ENCODE peak calls at places on chromosomes 13 and 19, in five cellular contexts. E, A, X, M and U are unnamed samples.

GRCh38 chr13:28637714-28638355 is 21.1 kb upstream of the POMP start:
- DNase-seq in A (no peak), M (no peak), E (no peak), X (no peak), U (no peak)

GRCh38 chr19:18915639-18916038 is 3.5 kb downstream of the COPE start:
- DNase-seq in A (peak; percentile 55), X (no peak), E (peak; percentile 78), M (no peak), U (no peak)

GRCh38 chr13:94553766-94554165 is 42.2 kb downstream of the TGDS start:
- DNase-seq in E (no peak), X (no peak), M (no peak), A (no peak), U (no peak)

GRCh38 chr19:52923782-52924593 is 760 bp upstream of the ZNF888 start:
- DNase-seq in A (peak; percentile 59), M (peak; percentile 61), E (no peak), X (no peak), U (no peak)

GRCh38 chr19:17834350-17835181 is 13.2 kb downstream of the JAK3 start:
- DNase-seq in M (no peak), A (no peak), E (no peak), X (no peak), U (no peak)

GRCh38 chr19:1882089-1882785 is 3.1 kb downstream of the ABHD17A start:
- DNase-seq in M (no peak), A (no peak), X (no peak), E (peak; percentile 39), U (no peak)

GRCh38 chr19:912181-913079 is 589 bp downstream of the R3HDM4 start:
- DNase-seq in M (no peak), A (no peak), E (peak; percentile 61), X (no peak), U (peak; percentile 55)

GRCh38 chr13:73767191-73767741 is 366.9 kb downstream of the KLF12 start:
- DNase-seq in M (no peak), X (peak; percentile 68), A (no peak), E (no peak), U (no peak)

GRCh38 chr13:36919833-36920611 is at the start of gene SMAD9:
- DNase-seq in E (no peak), M (peak; percentile 27), X (peak; percentile 57), A (peak; percentile 48), U (peak; percentile 48)

GRCh38 chr13:50444726-50445125 is 398.8 kb downstream of the DLEU7 start:
- DNase-seq in A (no peak), E (no peak), X (no peak), M (no peak), U (no peak)

GRCh38 chr19:43622956-43623355 is 3.5 kb upstream of the ZNF428 start:
- DNase-seq in X (no peak), M (no peak), E (no peak), A (no peak), U (no peak)

GRCh38 chr19:18373892-18374629 is 11.9 kb upstream of the GDF15 start:
- DNase-seq in X (no peak), M (peak; percentile 94), E (peak; percentile 49), A (peak; percentile 90), U (peak; percentile 86)

GRCh38 chr13:59178344-59178743 is 985.4 kb downstream of the DIAPH3 start:
- DNase-seq in E (no peak), X (no peak), A (peak; percentile 2), M (no peak), U (no peak)

GRCh38 chr13:51549593-51549992 is 34.7 kb upstream of the WDFY2 start:
- DNase-seq in M (no peak), A (no peak), X (no peak), E (no peak), U (no peak)

GRCh38 chr13:93147293-93147645 is 79.3 kb upstream of the GPC6 start:
- DNase-seq in M (no peak), X (no peak), E (no peak), A (no peak), U (no peak)

GRCh38 chr13:26713341-26713740 is 47.2 kb downstream of the GPR12 start:
- DNase-seq in E (no peak), M (no peak), X (no peak), A (no peak), U (no peak)

GRCh38 chr13:101654916-101655315 is 202.4 kb downstream of the ITGBL1 start:
- DNase-seq in X (no peak), E (no peak), A (no peak), M (no peak), U (no peak)

GRCh38 chr13:30900952-30901749 is 4.9 kb upstream of the MEDAG start:
- DNase-seq in E (no peak), X (no peak), A (no peak), M (no peak), U (no peak)

GRCh38 chr19:3816566-3817218 is 30.5 kb upstream of the MATK start:
- DNase-seq in E (peak; percentile 14), X (no peak), M (no peak), A (no peak), U (no peak)

GRCh38 chr19:47730521-47730889 is 14.8 kb upstream of the NOP53 start:
- DNase-seq in E (no peak), M (no peak), A (no peak), X (no peak), U (no peak)

GRCh38 chr19:51462681-51463080 is 4.4 kb upstream of the SIGLEC8 start:
- DNase-seq in A (no peak), M (no peak), E (no peak), X (no peak), U (no peak)

GRCh38 chr19:45785097-45785496 is 2.8 kb upstream of the DMPK start:
- DNase-seq in E (no peak), M (no peak), A (no peak), X (no peak), U (no peak)
- H3K27ac ChIP-seq in E (no peak overlapping the region), M (no peak overlapping the region), A (no peak overlapping the region), X (no peak overlapping the region), U (peak overlapping the region; percentile 98)

DNA sequence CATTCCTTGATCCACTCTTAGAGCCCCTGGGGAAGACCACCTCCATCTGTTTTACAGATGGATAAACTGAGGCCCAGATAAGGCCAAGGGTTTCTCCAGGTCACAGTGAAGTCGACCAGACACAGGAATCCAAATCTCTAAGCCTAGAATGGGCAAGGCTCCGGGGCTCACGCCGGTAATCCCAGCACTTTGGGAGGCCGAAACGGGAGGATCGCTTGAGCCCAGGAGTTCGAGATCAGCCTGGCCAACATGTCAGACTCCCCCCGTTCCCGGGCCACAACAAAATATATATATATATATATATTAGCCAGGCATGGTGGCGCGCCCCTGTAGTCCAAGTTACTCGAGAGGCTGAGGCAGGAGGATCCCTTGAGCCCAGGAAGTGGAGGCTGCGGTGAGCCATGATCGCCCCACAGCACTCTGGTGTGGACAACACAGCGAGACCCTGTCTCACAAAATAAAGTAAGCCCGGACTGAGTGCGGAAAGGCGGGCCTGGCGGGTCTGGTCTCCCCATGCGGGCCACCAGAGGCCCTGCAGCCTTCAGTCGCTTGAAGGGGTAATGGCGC is 615 bp upstream of the RPL13A start:
- DNase-seq in M (no peak), E (no peak), A (no peak), X (no peak), U (no peak)
- H3K27ac ChIP-seq in M (peak overlapping the region; percentile 66), E (no peak overlapping the region), A (no peak overlapping the region), X (no peak overlapping the region), U (peak overlapping the region; percentile 88)

DNA sequence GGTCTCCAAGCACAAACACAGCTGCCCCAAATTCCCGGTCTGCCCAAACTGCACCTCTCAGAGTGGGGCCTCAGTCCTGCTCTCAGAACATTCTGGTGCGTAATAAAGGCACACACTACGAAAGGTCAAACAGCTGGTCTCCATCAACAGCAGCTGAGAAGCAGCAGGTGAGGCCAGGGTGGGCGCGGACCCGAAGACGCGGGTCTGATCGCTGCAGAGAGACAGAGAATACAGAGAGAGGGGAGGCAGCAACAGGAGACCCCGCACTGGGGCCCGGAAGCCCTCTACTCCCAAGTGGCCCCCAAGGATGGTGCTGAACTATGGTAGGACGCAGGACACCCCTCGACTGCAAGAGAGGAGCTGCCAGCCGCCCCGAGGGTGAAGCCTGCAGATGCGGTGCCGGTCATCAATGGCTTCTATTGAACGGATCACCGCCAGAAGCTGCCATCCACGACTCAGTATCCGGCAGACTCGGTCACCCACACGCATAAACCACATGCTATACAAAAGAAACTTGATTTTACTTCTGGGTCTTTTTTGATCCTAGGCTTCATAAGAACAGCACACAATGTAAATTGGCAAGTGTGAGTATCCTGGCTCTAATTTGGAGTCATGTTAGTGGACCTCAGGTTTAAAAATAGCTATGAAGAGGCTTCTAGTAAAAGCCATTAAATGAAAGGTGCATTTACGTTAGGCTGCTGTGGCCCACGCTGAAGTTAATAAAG is 33.4 kb downstream of the STK24 start:
- DNase-seq in X (no peak), M (no peak), A (no peak), E (no peak), U (no peak)
- H3K27ac ChIP-seq in X (no peak overlapping the region), M (no peak overlapping the region), A (no peak overlapping the region), E (no peak overlapping the region), U (no peak overlapping the region)

GRCh38 chr13:111267784-111268183 is 52.7 kb upstream of the TEX29 start:
- DNase-seq in A (no peak), M (no peak), E (no peak), X (no peak), U (no peak)
- H3K27ac ChIP-seq in A (no peak overlapping the region), M (no peak overlapping the region), E (no peak overlapping the region), X (no peak overlapping the region), U (no peak overlapping the region)

GRCh38 chr19:35619290-35619923 is 6.9 kb downstream of the HAUS5 start:
- DNase-seq in X (no peak), M (no peak), A (no peak), E (no peak), U (no peak)

GRCh38 chr19:35622750-35623149 is 6.1 kb upstream of the RBM42 start:
- DNase-seq in A (no peak), M (no peak), X (no peak), E (no peak), U (no peak)

GRCh38 chr19:35620001-35620400 is 7.5 kb downstream of the HAUS5 start:
- DNase-seq in M (no peak), E (no peak), X (no peak), A (no peak), U (no peak)

GRCh38 chr19:35623327-35624010 is 5.4 kb upstream of the RBM42 start:
- DNase-seq in X (no peak), M (no peak), E (no peak), A (no peak), U (no peak)

GRCh38 chr19:35621708-35622107 is 7.1 kb upstream of the RBM42 start:
- DNase-seq in E (no peak), X (no peak), M (no peak), A (no peak), U (no peak)
- H3K27ac ChIP-seq in E (no peak overlapping the region), X (no peak overlapping the region), M (no peak overlapping the region), A (no peak overlapping the region), U (peak overlapping the region; percentile 2)

GRCh38 chr19:46295401-46296308 is 1.2 kb upstream of the HIF3A start:
- DNase-seq in M (no peak), X (no peak), E (no peak), A (no peak), U (no peak)
- H3K27ac ChIP-seq in M (no peak overlapping the region), X (no peak overlapping the region), E (no peak overlapping the region), A (no peak overlapping the region), U (no peak overlapping the region)

DNA sequence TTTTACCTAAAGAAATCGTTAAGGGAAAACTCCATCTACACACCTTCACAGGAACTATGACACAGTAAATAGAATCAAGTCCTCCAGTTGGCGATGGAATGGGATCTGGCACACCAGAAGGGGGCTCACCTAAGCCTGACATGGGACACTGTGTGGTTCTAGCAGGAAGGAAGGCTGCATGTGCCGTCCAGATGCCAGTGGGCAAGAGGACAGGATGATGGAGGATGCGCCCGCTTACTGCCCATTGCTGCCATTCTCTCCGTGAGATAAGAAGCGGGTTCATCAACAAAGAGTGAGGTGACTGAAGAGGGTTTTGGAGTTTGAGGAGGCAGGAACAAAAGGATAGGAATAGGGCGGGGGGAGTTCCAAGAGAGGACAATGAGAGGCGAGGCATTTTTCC is 2.9 kb upstream of the CYP2F1 start:
- DNase-seq in X (no peak), M (no peak), A (no peak), E (no peak), U (no peak)
- H3K27ac ChIP-seq in X (no peak overlapping the region), M (no peak overlapping the region), A (no peak overlapping the region), E (no peak overlapping the region), U (no peak overlapping the region)